ENCODE peak calls at places on chromosomes 12 and 14, in nine cellular contexts. T is adrenal gland; Q is RWPE1; B is CD8-positive, alpha-beta T cell; U is suprapubic skin; Z is A549; C is psoas muscle; E is cardiac muscle cell; P is thoracic aorta. J is an unnamed sample.

GRCh38 chr12:27981874-27982273 is 9.3 kb upstream of the PTHLH start:
- DNase-seq in E (no peak), Z (peak; percentile 62), B (no peak), U (no peak), C (no peak), P (no peak), T (no peak), Q (peak; percentile 65), J (no peak)

GRCh38 chr12:132310181-132311040 is 19.0 kb downstream of the GALNT9 start:
- DNase-seq in P (no peak), C (peak; percentile 26), Q (no peak), B (no peak), T (no peak), Z (no peak), E (peak; percentile 24), U (no peak), J (no peak)

GRCh38 chr12:119679490-119679889 is 11.6 kb downstream of the PRKAB1 start:
- DNase-seq in U (no peak), P (no peak), Q (no peak), E (no peak), B (no peak), T (no peak), Z (no peak), C (no peak), J (no peak)

GRCh38 chr12:96197503-96198272 is 3.5 kb downstream of the ELK3 start:
- DNase-seq in B (no peak), U (no peak), Q (peak; percentile 80), Z (peak; percentile 86), P (no peak), E (peak; percentile 87), C (no peak), T (no peak), J (no peak)

GRCh38 chr12:38445040-38445439 is 128.5 kb downstream of the ALG10B start:
- DNase-seq in E (no peak), U (no peak), Q (no peak), P (no peak), T (no peak), Z (no peak), B (no peak), C (no peak), J (no peak)

GRCh38 chr14:105486974-105487448 is 325 bp downstream of the CRIP1 start:
- DNase-seq in Z (peak; percentile 78), C (peak; percentile 86), P (no peak), Q (no peak), E (no peak), U (peak; percentile 94), T (no peak), B (peak; percentile 56), J (no peak)

GRCh38 chr12:52082988-52083637 is 3.6 kb downstream of the SMIM41 start:
- DNase-seq in E (peak; percentile 62), Z (peak; percentile 57), Q (peak; percentile 69), C (peak; percentile 85), T (peak; percentile 78), U (no peak), P (no peak), B (peak; percentile 66), J (peak; percentile 79)

GRCh38 chr14:104282332-104283196 is 144.2 kb downstream of the KIF26A start:
- DNase-seq in B (no peak), Z (no peak), U (peak; percentile 34), E (no peak), C (peak; percentile 19), Q (no peak), T (peak; percentile 55), P (no peak), J (no peak)

GRCh38 chr14:104075530-104076151 is 9.9 kb upstream of the ASPG start:
- DNase-seq in T (no peak), B (no peak), U (no peak), Z (no peak), C (no peak), E (peak; percentile 10), Q (no peak), P (no peak), J (no peak)

GRCh38 chr12:64746663-64747062 is 12.5 kb downstream of the GNS start:
- DNase-seq in U (no peak), B (no peak), Z (no peak), E (peak; percentile 24), C (no peak), T (no peak), P (no peak), Q (no peak), J (no peak)

GRCh38 chr14:52265248-52265647 is 2.2 kb upstream of the PTGDR start:
- DNase-seq in Q (no peak), B (no peak), T (no peak), E (no peak), Z (no peak), P (no peak), C (no peak), U (no peak), J (no peak)

GRCh38 chr12:102169922-102170698 is 27.5 kb downstream of the PMCH start:
- DNase-seq in Z (peak; percentile 51), P (no peak), T (no peak), Q (peak; percentile 1), B (no peak), C (no peak), E (peak; percentile 52), U (no peak), J (no peak)

DNA sequence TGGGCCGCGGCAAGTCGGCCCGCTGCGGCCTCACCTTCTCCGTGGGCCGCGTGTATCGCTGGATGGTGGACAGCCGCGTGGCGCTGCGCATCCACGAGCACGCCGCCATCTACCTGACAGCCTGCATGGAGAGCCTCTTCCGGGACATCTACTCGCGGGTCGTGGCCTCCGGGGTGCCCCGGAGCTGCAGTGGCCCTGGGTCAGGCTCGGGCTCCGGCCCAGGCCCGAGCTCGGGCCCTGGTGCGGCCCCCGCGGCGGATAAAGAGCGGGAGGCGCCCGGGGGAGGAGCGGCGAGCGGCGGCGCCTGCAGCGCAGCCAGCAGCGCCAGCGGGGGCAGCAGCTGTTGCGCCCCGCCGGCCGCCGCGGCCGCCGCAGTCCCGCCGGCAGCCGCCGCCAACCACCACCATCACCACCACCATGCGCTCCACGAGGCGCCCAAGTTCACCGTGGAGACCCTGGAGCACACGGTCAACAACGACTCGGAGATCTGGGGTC is 226.2 kb upstream of the CRY1 start:
- DNase-seq in P (no peak), B (peak; percentile 51), E (no peak), C (no peak), U (no peak), Z (no peak), T (no peak), Q (no peak), J (no peak)
- TF ChIP-seq CTCF in P (no peak), B (no peak), E (no peak), C (no peak), U (no peak), Z (no peak), T (no peak), Q (no peak), J (no peak)

DNA sequence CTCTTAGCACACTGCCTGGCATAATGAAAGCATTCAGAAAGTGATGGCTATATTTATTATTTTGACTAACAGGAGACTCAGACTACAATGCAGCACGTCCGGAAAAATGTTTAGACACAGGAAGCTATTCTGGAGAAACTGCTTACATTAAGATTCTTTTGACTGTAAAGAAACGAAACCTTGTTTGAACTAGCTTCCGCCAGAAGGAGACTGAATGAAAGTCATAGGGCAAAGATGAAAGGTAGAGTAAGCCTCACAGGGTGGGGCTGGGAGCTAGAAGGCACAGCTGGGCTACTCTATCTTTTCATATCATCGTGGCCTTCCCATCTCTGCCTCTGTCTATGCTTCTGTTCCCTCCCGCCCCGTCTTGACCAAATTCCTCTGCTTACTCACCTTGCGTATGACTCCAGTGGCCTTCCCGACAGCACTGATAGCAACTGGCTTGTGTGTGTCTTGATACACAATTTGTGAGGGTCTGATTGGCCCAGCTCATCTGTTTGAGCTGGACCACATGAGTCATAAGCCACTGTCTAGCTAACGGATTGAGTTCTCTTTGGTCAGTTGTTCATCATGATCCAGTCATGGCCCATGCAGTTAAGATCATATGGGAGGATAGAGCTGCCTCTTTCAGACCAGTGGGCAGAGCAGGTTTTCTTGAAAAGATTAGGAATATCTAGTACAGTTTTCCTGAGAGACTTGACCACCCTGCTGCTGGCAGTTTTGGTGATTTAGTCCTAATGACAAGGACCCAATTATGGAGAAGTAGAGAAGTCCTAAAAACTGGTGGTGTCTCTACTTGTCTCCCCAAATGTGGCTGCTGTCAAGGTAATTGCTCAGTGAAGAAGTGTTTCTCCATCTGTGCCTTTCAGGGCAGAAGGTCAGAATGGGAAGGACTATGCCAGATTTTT is 151.5 kb upstream of the SLC38A2 start:
- DNase-seq in Q (peak; percentile 52), B (peak; percentile 40), Z (peak; percentile 96), E (peak; percentile 74), T (no peak), C (peak; percentile 23), P (peak; percentile 5), U (no peak), J (no peak)
- H3K27ac ChIP-seq in Q (no peak overlapping the region), B (peak overlapping the region; percentile 41), Z (peak overlapping the region; percentile 84), E (peak overlapping the region; percentile 90), T (no peak overlapping the region), C (peak overlapping the region; percentile 17), P (no peak overlapping the region), U (peak overlapping the region; percentile 64), J (peak overlapping the region; percentile 58)

GRCh38 chr14:82855912-82856381 is 1322.3 kb upstream of the SEL1L start:
- DNase-seq in B (no peak), U (no peak), E (peak; percentile 20), C (no peak), P (no peak), T (no peak), Q (no peak), Z (no peak), J (no peak)
- TF ChIP-seq CTCF in B (no peak), U (peak; percentile 34), E (peak; percentile 24), C (no peak), P (peak; percentile 35), T (peak; percentile 32), Q (no peak), Z (no peak), J (no peak)

GRCh38 chr14:94918896-94919295 is 149.0 kb upstream of the GSC start:
- DNase-seq in Q (peak; percentile 75), U (no peak), B (no peak), T (no peak), P (no peak), Z (peak; percentile 8), E (no peak), C (no peak), J (no peak)

GRCh38 chr14:94917041-94917600 is 147.2 kb upstream of the GSC start:
- DNase-seq in E (no peak), Q (no peak), B (no peak), U (no peak), P (no peak), T (no peak), Z (no peak), C (no peak), J (no peak)

GRCh38 chr14:94922595-94923239 is 152.8 kb upstream of the GSC start:
- DNase-seq in E (no peak), Q (no peak), C (no peak), B (no peak), T (no peak), U (no peak), P (no peak), Z (no peak), J (no peak)

GRCh38 chr14:94921870-94922585 is 152.1 kb upstream of the GSC start:
- DNase-seq in B (no peak), C (no peak), Q (no peak), T (no peak), E (peak; percentile 57), P (no peak), Z (no peak), U (no peak), J (no peak)

DNA sequence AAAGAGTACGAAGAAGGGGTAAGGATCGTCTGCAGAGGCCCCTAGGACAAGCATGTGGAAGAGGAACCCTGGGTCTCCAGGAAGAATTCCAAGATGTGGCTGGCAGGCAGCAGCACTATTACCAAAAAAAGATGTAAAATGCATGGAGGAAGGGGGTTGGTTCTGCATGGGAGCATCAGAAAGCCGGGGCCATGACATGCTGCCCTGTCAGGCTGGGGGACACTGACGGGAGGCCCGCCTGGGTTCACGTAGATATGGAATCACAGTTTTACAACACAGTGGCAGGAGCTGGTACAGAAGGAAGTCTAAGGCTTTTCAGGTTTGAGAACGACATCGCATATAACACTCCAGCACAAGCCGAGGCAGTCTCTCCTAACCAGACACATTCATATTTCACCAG is 150.0 kb upstream of the GSC start:
- DNase-seq in Q (no peak), C (no peak), U (no peak), P (no peak), Z (no peak), T (no peak), E (no peak), B (no peak), J (no peak)
- H3K27ac ChIP-seq in Q (no peak overlapping the region), C (no peak overlapping the region), U (no peak overlapping the region), P (no peak overlapping the region), Z (no peak overlapping the region), T (no peak overlapping the region), E (no peak overlapping the region), B (no peak overlapping the region), J (no peak overlapping the region)

J was measured in ascending aorta.